ENCODE peak calls at places on chromosomes 5 and 9, in eight cellular contexts. L, I, B, Q, A, C, K and J are unnamed samples.

GRCh38 chr9:134205636-134206316 is 41.4 kb upstream of the RNU6ATAC start:
- DNase-seq in L (peak), I (peak), B (peak), Q (no peak), A (peak), C (peak), K (peak), J (peak)

GRCh38 chr9:72828281-72828731 is 124.5 kb downstream of the ALDH1A1 start:
- DNase-seq in L (peak), I (peak), B (peak), Q (peak), A (no peak), C (no peak), K (no peak), J (no peak)

GRCh38 chr5:32574540-32575175 is 10.7 kb upstream of the SUB1 start:
- DNase-seq in L (no peak), I (no peak), B (no peak), Q (no peak), A (no peak), C (no peak), K (no peak), J (no peak)

GRCh38 chr9:6460189-6460768 is 47.3 kb downstream of the UHRF2 start:
- DNase-seq in L (no peak), I (no peak), B (no peak), Q (no peak), A (no peak), C (no peak), K (no peak), J (no peak)

GRCh38 chr5:159549046-159549445 is 218.8 kb upstream of the IL12B start:
- DNase-seq in L (no peak), I (no peak), B (no peak), Q (no peak), A (no peak), C (no peak), K (no peak), J (no peak)

GRCh38 chr9:136488247-136489214 is 5.7 kb upstream of the SEC16A start:
- DNase-seq in L (peak), I (peak), B (peak), Q (peak), A (peak), C (peak), K (peak), J (no peak)

GRCh38 chr9:133163559-133164208 is at the start of gene GBGT1:
- DNase-seq in L (peak), I (peak), B (no peak), Q (peak), A (peak), C (peak), K (peak), J (no peak)

GRCh38 chr9:7336356-7337075 is 463.1 kb downstream of the DMAC1 start:
- DNase-seq in L (peak), I (no peak), B (peak), Q (no peak), A (peak), C (peak), K (no peak), J (peak)

GRCh38 chr5:62720036-62720441 is 141.4 kb downstream of the LRRC70 start:
- DNase-seq in L (no peak), I (peak), B (peak), Q (peak), A (peak), C (peak), K (no peak), J (no peak)

GRCh38 chr9:117703538-117703937 is 665 bp upstream of the TLR4 start:
- DNase-seq in L (no peak), I (no peak), B (peak), Q (no peak), A (no peak), C (no peak), K (no peak), J (no peak)

GRCh38 chr9:98523231-98523901 is 185.4 kb downstream of the GABBR2 start:
- DNase-seq in L (peak), I (peak), B (peak), Q (no peak), A (peak), C (peak), K (no peak), J (no peak)

GRCh38 chr5:74510476-74510875 is 130.1 kb downstream of the ENC1 start:
- DNase-seq in L (peak), I (no peak), B (peak), Q (no peak), A (no peak), C (no peak), K (no peak), J (no peak)

GRCh38 chr5:115333164-115333563 is 36.7 kb upstream of the CCDC112 start:
- DNase-seq in L (no peak), I (no peak), B (peak), Q (no peak), A (peak), C (no peak), K (no peak), J (no peak)

GRCh38 chr9:20023237-20023928 is 234.5 kb upstream of the SLC24A2 start:
- DNase-seq in L (no peak), I (no peak), B (no peak), Q (no peak), A (no peak), C (no peak), K (no peak), J (no peak)

GRCh38 chr5:141508808-141509611 is 20.1 kb downstream of the PCDHGC5 start:
- DNase-seq in L (peak), I (peak), B (peak), Q (no peak), A (peak), C (peak), K (peak), J (peak)

GRCh38 chr9:124754289-124754688 is 16.8 kb downstream of the NR6A1 start:
- DNase-seq in L (peak), I (peak), B (peak), Q (no peak), A (peak), C (peak), K (no peak), J (no peak)

GRCh38 chr5:154411338-154411737 is 34.5 kb upstream of the SAP30L start:
- DNase-seq in L (no peak), I (no peak), B (no peak), Q (no peak), A (no peak), C (no peak), K (no peak), J (no peak)
- H3K4me3 ChIP-seq in L (no peak), I (no peak), B (no peak), Q (no peak), A (no peak), C (no peak), K (no peak), J (no peak)

GRCh38 chr5:168694289-168694688 is 115.1 kb upstream of the PANK3 start:
- DNase-seq in L (no peak), I (no peak), B (no peak), Q (no peak), A (no peak), C (no peak), K (no peak), J (no peak)
- H3K4me3 ChIP-seq in L (no peak), I (no peak), B (no peak), Q (no peak), A (no peak), C (no peak), K (no peak), J (no peak)

GRCh38 chr5:1155191-1156032 is 43.5 kb upstream of the SLC12A7 start:
- DNase-seq in L (no peak), I (no peak), B (no peak), Q (no peak), A (no peak), C (no peak), K (no peak), J (no peak)
- H3K4me3 ChIP-seq in L (no peak), I (no peak), B (no peak), Q (peak), A (no peak), C (no peak), K (peak), J (no peak)

DNA sequence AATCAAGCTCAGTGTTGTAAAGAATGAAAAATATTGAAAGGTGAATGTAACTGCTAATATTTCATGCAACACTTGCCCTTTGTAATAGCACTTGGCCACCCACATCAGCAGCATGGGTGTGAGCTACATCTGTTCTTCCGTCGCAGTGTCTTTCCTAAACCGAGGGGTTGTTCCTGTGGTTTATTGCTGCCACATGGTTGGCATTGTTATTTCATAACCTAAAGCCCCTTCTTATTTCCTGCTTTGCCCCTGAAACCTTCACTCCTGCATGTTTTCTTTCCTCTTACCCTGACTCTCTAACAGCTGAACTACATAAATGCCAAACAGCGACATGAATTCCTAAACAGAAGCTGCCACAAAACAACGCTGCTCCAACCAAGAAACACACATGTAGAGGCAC is 190.1 kb upstream of the MEF2C start:
- DNase-seq in L (no peak), I (peak), B (no peak), Q (no peak), A (no peak), C (no peak), K (no peak), J (peak)
- H3K4me3 ChIP-seq in L (no peak), I (no peak), B (no peak), Q (no peak), A (no peak), C (no peak), K (no peak), J (no peak)

GRCh38 chr9:89046832-89047231 is 55.6 kb downstream of the S1PR3 start:
- DNase-seq in L (no peak), I (no peak), B (peak), Q (no peak), A (peak), C (peak), K (no peak), J (no peak)
- H3K4me3 ChIP-seq in L (no peak), I (no peak), B (no peak), Q (no peak), A (no peak), C (no peak), K (no peak), J (no peak)

DNA sequence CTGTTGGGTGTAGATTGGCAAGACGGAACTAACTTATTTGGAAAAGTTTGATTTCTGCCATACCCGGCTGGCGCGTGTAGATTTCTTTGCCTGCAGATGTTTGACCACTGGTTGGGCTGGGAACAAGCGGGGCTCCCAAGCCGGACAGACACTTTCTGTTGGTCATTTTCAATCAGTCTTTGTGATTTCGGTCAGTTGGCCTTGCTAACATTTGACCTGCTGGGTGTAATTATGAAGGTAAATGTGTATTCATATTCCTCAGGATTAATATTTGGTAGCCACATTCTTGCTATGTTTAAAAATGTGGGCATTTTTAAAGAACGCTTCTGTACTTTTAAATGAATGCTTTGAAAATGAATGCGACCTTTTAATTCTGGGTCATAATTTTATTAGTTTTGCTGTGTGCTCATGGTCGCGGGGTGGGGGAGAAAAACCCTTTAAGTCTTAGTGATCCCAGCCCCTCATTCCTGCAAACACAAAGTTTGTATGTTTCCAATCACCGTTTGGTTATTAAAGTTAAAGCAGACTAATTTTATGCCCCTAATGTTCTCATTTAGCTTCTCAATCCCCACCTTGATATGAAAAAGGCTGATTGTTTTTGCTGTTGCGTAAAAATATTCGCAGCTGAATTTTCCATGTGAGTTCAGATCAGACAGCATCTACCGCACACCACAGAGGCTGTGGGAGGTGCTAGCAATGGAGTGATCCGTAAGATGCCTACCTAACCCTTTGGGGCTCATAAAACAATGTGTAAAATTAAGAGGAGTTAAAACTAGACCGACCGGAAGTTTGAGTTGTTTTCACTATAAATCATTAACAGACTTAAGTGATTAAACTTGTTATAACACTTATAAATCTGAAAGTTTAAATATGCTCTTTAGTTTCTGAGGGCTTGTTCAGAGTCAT is 1.5 kb downstream of the RASGRF2 start:
- DNase-seq in L (peak), I (no peak), B (no peak), Q (no peak), A (no peak), C (no peak), K (no peak), J (no peak)
- H3K4me3 ChIP-seq in L (peak), I (no peak), B (peak), Q (peak), A (peak), C (peak), K (peak), J (peak)